ENCODE peak calls at places on chromosomes 5 and 9, in four cellular contexts. A is H1, K is neuronal stem cell, R is mesenchymal stem cell. P is an unnamed sample.

GRCh38 chr9:16618524-16618923 is 251.9 kb downstream of the BNC2 start:
- DNase-seq in A (no peak), K (no peak), R (no peak), P (no peak)

GRCh38 chr5:142894749-142895148 is 124.6 kb downstream of the ARHGAP26 start:
- DNase-seq in A (no peak), R (no peak), K (no peak), P (no peak)

GRCh38 chr5:8861764-8862163 is 684.1 kb downstream of the SEMA5A start:
- DNase-seq in R (peak), A (no peak), K (no peak), P (no peak)

GRCh38 chr9:14352549-14352948 is 38.6 kb upstream of the NFIB start:
- DNase-seq in K (no peak), A (no peak), R (peak), P (no peak)

GRCh38 chr5:120152472-120152871 is 311.6 kb upstream of the PRR16 start:
- DNase-seq in K (no peak), A (no peak), R (peak), P (no peak)

GRCh38 chr9:3043369-3043768 is 199.5 kb upstream of the PUM3 start:
- DNase-seq in A (no peak), R (peak), K (no peak), P (no peak)

GRCh38 chr9:129761901-129762359 is 9.1 kb upstream of the PTGES start:
- DNase-seq in R (peak), A (no peak), K (no peak), P (peak)

GRCh38 chr9:34125681-34126206 is 754 bp downstream of the DCAF12 start:
- DNase-seq in R (peak), K (no peak), A (no peak), P (peak)

GRCh38 chr5:157458835-157459234 is 1.2 kb upstream of the NIPAL4 start:
- DNase-seq in K (no peak), A (no peak), R (no peak), P (no peak)

GRCh38 chr5:88824892-88825781 is 57.8 kb downstream of the MEF2C start:
- DNase-seq in A (no peak), K (no peak), R (peak), P (no peak)

GRCh38 chr5:143413964-143414669 is 10.6 kb upstream of the NR3C1 start:
- DNase-seq in K (no peak), A (no peak), R (no peak), P (no peak)

GRCh38 chr5:56011835-56012234 is 17.1 kb upstream of the IL6ST start:
- DNase-seq in A (no peak), R (peak), K (no peak), P (no peak)

GRCh38 chr9:70012569-70012968 is 31.1 kb upstream of the MAMDC2 start:
- DNase-seq in A (no peak), R (no peak), K (no peak), P (peak)

GRCh38 chr9:38064842-38065368 is 4.1 kb downstream of the SHB start:
- DNase-seq in R (no peak), A (no peak), K (no peak), P (no peak)

DNA sequence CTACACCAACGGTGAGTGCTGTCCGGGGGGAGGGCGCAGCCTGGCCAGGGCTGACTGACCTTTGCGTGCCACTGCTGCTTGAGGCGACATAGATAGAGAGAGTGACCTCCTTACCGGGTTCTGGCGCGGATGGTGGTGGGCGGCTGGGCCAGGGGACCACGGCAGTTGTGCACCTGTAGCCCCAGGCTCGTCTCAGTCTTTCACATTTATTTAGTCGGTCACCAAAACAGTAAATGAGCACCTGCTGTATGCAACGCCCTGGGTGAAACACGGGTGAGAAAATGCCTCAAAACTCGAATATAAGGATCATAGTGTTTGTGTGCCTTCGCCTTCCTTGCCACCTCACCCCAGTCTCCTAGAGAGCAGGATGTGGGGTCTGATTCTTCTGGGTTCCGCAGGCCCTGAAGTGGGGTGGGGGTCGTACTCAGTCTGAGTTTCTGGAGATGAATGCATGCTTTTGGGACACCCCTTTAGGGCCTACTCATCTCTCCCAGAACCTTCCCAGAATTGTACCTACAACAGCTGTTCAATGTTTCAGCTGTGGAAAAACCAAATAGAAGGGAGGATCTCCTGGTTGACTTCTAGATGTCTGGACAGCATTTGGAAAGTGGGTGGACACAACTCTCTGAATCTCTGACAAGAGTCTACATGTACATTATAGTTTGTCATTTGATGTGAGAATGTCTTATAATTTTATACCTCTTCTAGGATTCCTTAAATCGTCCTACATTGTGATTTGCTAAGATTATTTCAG is 755 bp downstream of the SEC24A start:
- DNase-seq in A (no peak), R (peak), K (no peak), P (no peak)
- H2BK15ac ChIP-seq in A (no peak), R (no peak), K (no peak), P (no peak)

GRCh38 chr5:67010684-67011409 is 185.8 kb downstream of the CD180 start:
- DNase-seq in K (no peak), R (no peak), A (no peak), P (peak)

GRCh38 chr5:67013719-67014118 is 182.9 kb downstream of the CD180 start:
- DNase-seq in R (no peak), K (no peak), A (no peak), P (no peak)

GRCh38 chr5:67009028-67009427 is 187.6 kb downstream of the CD180 start:
- DNase-seq in A (no peak), R (no peak), K (no peak), P (no peak)

GRCh38 chr5:67012241-67012640 is 184.4 kb downstream of the CD180 start:
- DNase-seq in K (no peak), R (no peak), A (no peak), P (no peak)

DNA sequence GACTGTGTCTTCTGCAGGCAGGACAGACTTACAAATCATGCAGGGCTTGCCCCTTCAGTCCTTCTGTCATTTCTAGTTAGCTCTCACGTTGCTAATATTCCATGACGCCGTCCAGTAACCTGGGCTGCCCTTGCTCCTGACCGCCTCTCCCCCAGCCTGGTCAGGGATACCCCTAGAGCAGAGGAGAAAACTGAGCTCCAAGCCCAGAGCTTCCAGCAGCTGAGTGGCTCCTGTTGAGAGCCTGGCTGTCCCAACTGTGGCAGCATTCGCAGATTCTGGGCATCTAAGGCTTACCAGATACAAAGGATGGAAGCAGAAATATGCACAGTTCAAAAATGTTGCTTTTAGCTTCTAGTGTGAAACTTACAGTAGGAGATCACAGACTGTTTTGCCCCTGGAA is 185.2 kb downstream of the CD180 start:
- DNase-seq in R (no peak), K (no peak), A (no peak), P (no peak)
- H2BK12ac ChIP-seq in R (peak), K (no peak), A (peak), P (no peak)

GRCh38 chr5:76610196-76610595 is 13.0 kb downstream of the F2RL2 start:
- DNase-seq in K (no peak), R (no peak), A (no peak), P (no peak)

GRCh38 chr5:76608833-76609232 is 14.4 kb downstream of the F2RL2 start:
- DNase-seq in R (peak), K (no peak), A (no peak), P (no peak)

GRCh38 chr5:76604838-76605237 is 18.4 kb downstream of the F2RL2 start:
- DNase-seq in A (no peak), K (no peak), R (peak), P (no peak)

GRCh38 chr5:76607353-76607871 is 15.8 kb downstream of the F2RL2 start:
- DNase-seq in R (peak), A (no peak), K (peak), P (no peak)

GRCh38 chr5:76606665-76607064 is 16.5 kb downstream of the F2RL2 start:
- DNase-seq in R (no peak), A (no peak), K (no peak), P (no peak)
- H2BK120ac ChIP-seq in R (no peak), A (no peak), K (no peak), P (no peak)

DNA sequence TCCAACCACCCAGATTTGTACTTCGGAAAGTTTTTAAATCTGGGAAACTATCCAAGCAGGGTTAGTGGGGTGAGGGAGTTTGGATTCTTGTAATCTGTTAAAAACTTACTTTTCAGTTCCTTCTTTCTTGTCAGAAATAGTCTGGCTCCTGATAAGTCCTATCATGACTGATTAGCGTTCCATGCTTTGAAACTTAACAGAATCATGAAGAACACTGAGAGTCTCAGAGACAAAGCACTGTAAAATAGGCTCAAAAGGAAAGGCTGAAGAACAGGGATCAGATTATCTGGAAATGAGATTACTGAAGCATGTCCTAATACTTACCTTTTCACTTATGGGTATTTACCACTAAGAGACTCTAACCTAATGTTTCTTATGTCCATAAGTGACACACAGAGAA is 242.5 kb downstream of the ARRDC3 start:
- DNase-seq in R (no peak), A (no peak), K (no peak), P (no peak)
- H2BK15ac ChIP-seq in R (no peak), A (no peak), K (no peak), P (no peak)

DNA sequence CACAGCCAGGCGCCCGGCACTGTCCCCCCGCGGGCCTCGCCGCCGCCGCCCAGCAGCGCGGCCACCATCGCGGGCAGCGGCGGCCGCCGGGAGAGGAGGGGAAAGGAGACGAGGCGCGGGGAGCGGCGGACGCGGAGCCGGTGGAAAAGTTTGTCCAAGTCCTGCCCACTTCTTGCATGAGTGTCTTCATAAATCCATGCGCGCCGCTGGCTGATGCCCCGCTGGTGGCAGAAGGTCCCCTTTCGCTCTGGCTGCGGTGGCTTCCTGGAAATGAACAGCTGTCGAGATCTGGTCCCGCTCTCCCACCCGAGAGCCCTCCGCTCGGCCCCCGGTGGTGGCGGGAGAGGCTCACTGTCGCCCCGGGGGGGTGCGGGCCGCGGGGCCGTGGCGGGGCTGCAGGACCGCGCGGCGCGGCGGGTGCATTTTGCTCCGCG is 577 bp downstream of the GAS1 start:
- DNase-seq in R (peak), K (no peak), A (no peak), P (peak)
- H2BK12ac ChIP-seq in R (peak), K (peak), A (no peak), P (no peak)

DNA sequence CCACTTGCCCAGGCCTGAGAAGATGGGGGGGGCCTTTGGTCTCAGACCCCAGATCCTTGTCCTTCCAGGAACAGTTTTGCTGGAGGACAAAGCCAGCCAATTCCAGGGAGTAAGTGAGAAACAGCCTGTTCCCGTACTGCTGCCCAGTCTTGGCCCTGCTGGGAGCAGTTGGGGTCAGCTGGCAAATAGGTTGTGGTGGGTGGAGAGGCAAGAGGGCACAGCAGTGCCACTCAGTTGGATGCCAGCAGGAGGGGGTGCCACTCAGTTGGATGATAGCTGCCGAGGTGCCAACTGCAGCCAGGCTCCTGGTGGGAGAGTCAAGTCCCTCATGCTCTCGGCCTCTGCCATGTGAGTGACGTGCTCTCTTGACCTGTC is 136.9 kb downstream of the RGS3 start:
- DNase-seq in K (no peak), R (no peak), A (no peak), P (no peak)
- H2BK120ac ChIP-seq in K (no peak), R (no peak), A (peak), P (no peak)

GRCh38 chr9:111294691-111295451 is 35.2 kb downstream of the OR2K2 start:
- DNase-seq in K (no peak), A (no peak), R (no peak), P (no peak)
- H2BK15ac ChIP-seq in K (no peak), A (no peak), R (no peak), P (no peak)

DNA sequence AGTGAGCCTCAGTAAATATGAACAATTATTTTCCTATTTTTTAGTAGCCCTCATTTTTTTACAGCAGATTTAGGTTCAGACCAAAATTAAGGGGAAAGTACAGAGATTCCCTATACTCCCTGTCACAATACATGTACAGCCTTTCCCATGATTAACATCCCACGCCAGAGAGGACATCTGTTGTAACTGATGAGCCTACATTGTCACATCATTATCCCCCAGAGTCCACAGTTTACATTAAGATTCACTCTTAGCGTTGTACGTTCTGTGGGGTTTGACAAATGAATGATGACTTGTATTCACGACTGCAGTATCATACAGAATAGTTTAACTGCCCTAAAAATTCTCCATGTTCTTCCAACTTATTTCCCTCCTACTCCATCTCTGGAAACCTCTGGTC is 262.3 kb upstream of the MSX2 start:
- DNase-seq in A (no peak), R (no peak), K (no peak), P (no peak)
- H2BK12ac ChIP-seq in A (no peak), R (no peak), K (no peak), P (no peak)